ENCODE peak calls at places on chromosome 6, in nine cellular contexts. One of them, this sample, is unnamed. For H4K20me1, the result is how much of the 10 kb centered on the place peaks cover.

GRCh38 chr6:33613794-33614166 is 7.3 kb upstream of the ITPR3 start:
- DNase-seq in fibroblast of lung: peak
- DNase-seq in mammary epithelial cell: peak
- DNase-seq in HCT116: no peak
- DNase-seq in keratinocyte: no peak
- DNase-seq in IMR-90: peak
- DNase-seq in hepatocyte: no peak
- DNase-seq in GM23248: peak
- DNase-seq in MM.1S: no peak
- DNase-seq in this sample: peak

GRCh38 chr6:169868458-169868857 is 117.0 kb downstream of the ERMARD start:
- DNase-seq in fibroblast of lung: no peak
- DNase-seq in mammary epithelial cell: no peak
- DNase-seq in HCT116: no peak
- DNase-seq in keratinocyte: no peak
- DNase-seq in IMR-90: no peak
- DNase-seq in hepatocyte: no peak
- DNase-seq in GM23248: peak
- DNase-seq in MM.1S: peak
- DNase-seq in this sample: no peak

GRCh38 chr6:161256390-161256789 is 17.5 kb downstream of the AGPAT4 start:
- DNase-seq in fibroblast of lung: no peak
- DNase-seq in mammary epithelial cell: no peak
- DNase-seq in HCT116: no peak
- DNase-seq in keratinocyte: no peak
- DNase-seq in IMR-90: no peak
- DNase-seq in hepatocyte: no peak
- DNase-seq in GM23248: no peak
- DNase-seq in MM.1S: no peak
- DNase-seq in this sample: no peak

GRCh38 chr6:73703514-73703913 is 7.5 kb downstream of the CD109 start:
- DNase-seq in fibroblast of lung: no peak
- DNase-seq in mammary epithelial cell: no peak
- DNase-seq in HCT116: no peak
- DNase-seq in keratinocyte: no peak
- DNase-seq in IMR-90: no peak
- DNase-seq in hepatocyte: no peak
- DNase-seq in GM23248: peak
- DNase-seq in MM.1S: no peak
- DNase-seq in this sample: no peak

GRCh38 chr6:164247106-164247505 is 832.6 kb downstream of the QKI start:
- DNase-seq in fibroblast of lung: no peak
- DNase-seq in mammary epithelial cell: no peak
- DNase-seq in HCT116: no peak
- DNase-seq in keratinocyte: no peak
- DNase-seq in IMR-90: no peak
- DNase-seq in hepatocyte: no peak
- DNase-seq in GM23248: peak
- DNase-seq in MM.1S: no peak
- DNase-seq in this sample: no peak

GRCh38 chr6:137866200-137866913 is 702 bp upstream of the TNFAIP3 start:
- DNase-seq in fibroblast of lung: peak
- DNase-seq in mammary epithelial cell: peak
- DNase-seq in HCT116: no peak
- DNase-seq in keratinocyte: no peak
- DNase-seq in IMR-90: no peak
- DNase-seq in hepatocyte: peak
- DNase-seq in GM23248: no peak
- DNase-seq in MM.1S: no peak
- DNase-seq in this sample: peak

GRCh38 chr6:73695619-73696421 is at the start of gene CD109:
- DNase-seq in fibroblast of lung: peak
- DNase-seq in mammary epithelial cell: peak
- DNase-seq in HCT116: peak
- DNase-seq in keratinocyte: no peak
- DNase-seq in IMR-90: peak
- DNase-seq in hepatocyte: peak
- DNase-seq in GM23248: peak
- DNase-seq in MM.1S: no peak
- DNase-seq in this sample: peak

GRCh38 chr6:20802596-20802995 is 268.3 kb downstream of the CDKAL1 start:
- DNase-seq in fibroblast of lung: no peak
- DNase-seq in mammary epithelial cell: no peak
- DNase-seq in HCT116: no peak
- DNase-seq in keratinocyte: no peak
- DNase-seq in IMR-90: peak
- DNase-seq in hepatocyte: no peak
- DNase-seq in GM23248: peak
- DNase-seq in MM.1S: no peak
- DNase-seq in this sample: no peak

GRCh38 chr6:45789238-45789637 is 226.4 kb downstream of the CLIC5 start:
- DNase-seq in fibroblast of lung: no peak
- DNase-seq in mammary epithelial cell: no peak
- DNase-seq in HCT116: no peak
- DNase-seq in keratinocyte: no peak
- DNase-seq in IMR-90: no peak
- DNase-seq in hepatocyte: no peak
- DNase-seq in GM23248: no peak
- DNase-seq in MM.1S: no peak
- DNase-seq in this sample: no peak

GRCh38 chr6:88584581-88584980 is 378.8 kb downstream of the RNGTT start:
- DNase-seq in fibroblast of lung: no peak
- DNase-seq in mammary epithelial cell: no peak
- DNase-seq in HCT116: no peak
- DNase-seq in keratinocyte: no peak
- DNase-seq in IMR-90: no peak
- DNase-seq in hepatocyte: no peak
- DNase-seq in GM23248: no peak
- DNase-seq in MM.1S: no peak
- DNase-seq in this sample: no peak

GRCh38 chr6:150617496-150618460 is 18.1 kb downstream of the PLEKHG1 start:
- DNase-seq in fibroblast of lung: no peak
- DNase-seq in mammary epithelial cell: peak
- DNase-seq in HCT116: no peak
- DNase-seq in keratinocyte: no peak
- DNase-seq in IMR-90: no peak
- DNase-seq in hepatocyte: peak
- DNase-seq in GM23248: no peak
- DNase-seq in MM.1S: no peak
- DNase-seq in this sample: no peak

GRCh38 chr6:150615967-150616366 is 16.3 kb downstream of the PLEKHG1 start:
- DNase-seq in fibroblast of lung: no peak
- DNase-seq in mammary epithelial cell: no peak
- DNase-seq in HCT116: no peak
- DNase-seq in keratinocyte: no peak
- DNase-seq in IMR-90: no peak
- DNase-seq in hepatocyte: no peak
- DNase-seq in GM23248: no peak
- DNase-seq in MM.1S: no peak
- DNase-seq in this sample: no peak

GRCh38 chr6:150617062-150617461 is 17.4 kb downstream of the PLEKHG1 start:
- DNase-seq in fibroblast of lung: no peak
- DNase-seq in mammary epithelial cell: no peak
- DNase-seq in HCT116: no peak
- DNase-seq in keratinocyte: no peak
- DNase-seq in IMR-90: no peak
- DNase-seq in hepatocyte: no peak
- DNase-seq in GM23248: no peak
- DNase-seq in MM.1S: no peak
- DNase-seq in this sample: no peak

GRCh38 chr6:150613269-150613668 is 13.6 kb downstream of the PLEKHG1 start:
- DNase-seq in fibroblast of lung: no peak
- DNase-seq in mammary epithelial cell: no peak
- DNase-seq in HCT116: no peak
- DNase-seq in keratinocyte: no peak
- DNase-seq in IMR-90: no peak
- DNase-seq in hepatocyte: no peak
- DNase-seq in GM23248: no peak
- DNase-seq in MM.1S: no peak
- DNase-seq in this sample: no peak

DNA sequence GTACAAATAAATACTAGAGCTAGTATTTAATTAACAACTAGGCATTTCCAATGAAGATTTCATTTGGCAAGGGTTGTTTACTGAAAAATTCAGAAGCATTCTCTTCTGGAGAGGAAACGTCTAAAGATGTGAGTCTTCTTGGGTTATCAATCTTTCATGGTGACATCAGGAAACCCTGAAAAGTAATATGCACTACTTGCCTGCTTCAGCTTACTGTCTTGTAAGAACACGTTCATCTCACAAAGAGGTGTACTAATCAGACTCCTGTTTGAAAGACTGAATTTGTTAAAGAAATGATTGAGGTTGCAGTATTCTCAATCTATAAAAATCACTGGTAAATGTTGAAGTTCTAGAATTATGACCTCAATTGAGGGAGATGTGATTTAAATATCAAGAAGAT is 16.9 kb downstream of the PLEKHG1 start:
- DNase-seq in fibroblast of lung: no peak
- DNase-seq in mammary epithelial cell: no peak
- DNase-seq in HCT116: no peak
- DNase-seq in keratinocyte: no peak
- DNase-seq in IMR-90: no peak
- DNase-seq in hepatocyte: no peak
- DNase-seq in GM23248: no peak
- DNase-seq in MM.1S: no peak
- DNase-seq in this sample: no peak
- H4K20me1 ChIP-seq in fibroblast of lung: under half
- H4K20me1 ChIP-seq in mammary epithelial cell: under half
- H4K20me1 ChIP-seq in HCT116: under half
- H4K20me1 ChIP-seq in keratinocyte: under half
- H4K20me1 ChIP-seq in IMR-90: under half
- H4K20me1 ChIP-seq in hepatocyte: under half
- H4K20me1 ChIP-seq in GM23248: under half
- H4K20me1 ChIP-seq in MM.1S: under half
- H4K20me1 ChIP-seq in this sample: under half

GRCh38 chr6:37241131-37241530 is 16.4 kb upstream of the TBC1D22B start:
- DNase-seq in fibroblast of lung: no peak
- DNase-seq in mammary epithelial cell: no peak
- DNase-seq in HCT116: no peak
- DNase-seq in keratinocyte: no peak
- DNase-seq in IMR-90: no peak
- DNase-seq in hepatocyte: no peak
- DNase-seq in GM23248: no peak
- DNase-seq in MM.1S: no peak
- DNase-seq in this sample: no peak

GRCh38 chr6:37242042-37242428 is 15.5 kb upstream of the TBC1D22B start:
- DNase-seq in fibroblast of lung: no peak
- DNase-seq in mammary epithelial cell: no peak
- DNase-seq in HCT116: no peak
- DNase-seq in keratinocyte: no peak
- DNase-seq in IMR-90: no peak
- DNase-seq in hepatocyte: no peak
- DNase-seq in GM23248: no peak
- DNase-seq in MM.1S: no peak
- DNase-seq in this sample: no peak

GRCh38 chr6:37243816-37244370 is 13.7 kb upstream of the TBC1D22B start:
- DNase-seq in fibroblast of lung: no peak
- DNase-seq in mammary epithelial cell: no peak
- DNase-seq in HCT116: no peak
- DNase-seq in keratinocyte: no peak
- DNase-seq in IMR-90: no peak
- DNase-seq in hepatocyte: no peak
- DNase-seq in GM23248: no peak
- DNase-seq in MM.1S: no peak
- DNase-seq in this sample: no peak

GRCh38 chr6:37243131-37243815 is 14.3 kb upstream of the TBC1D22B start:
- DNase-seq in fibroblast of lung: no peak
- DNase-seq in mammary epithelial cell: no peak
- DNase-seq in HCT116: no peak
- DNase-seq in keratinocyte: no peak
- DNase-seq in IMR-90: no peak
- DNase-seq in hepatocyte: no peak
- DNase-seq in GM23248: no peak
- DNase-seq in MM.1S: no peak
- DNase-seq in this sample: no peak

GRCh38 chr6:37242429-37243052 is 15.0 kb upstream of the TBC1D22B start:
- DNase-seq in fibroblast of lung: peak
- DNase-seq in mammary epithelial cell: peak
- DNase-seq in HCT116: peak
- DNase-seq in keratinocyte: peak
- DNase-seq in IMR-90: peak
- DNase-seq in hepatocyte: peak
- DNase-seq in GM23248: peak
- DNase-seq in MM.1S: no peak
- DNase-seq in this sample: peak
- H3K4me2 ChIP-seq in fibroblast of lung: peak
- H3K4me2 ChIP-seq in mammary epithelial cell: peak
- H3K4me2 ChIP-seq in HCT116: peak
- H3K4me2 ChIP-seq in keratinocyte: peak
- H3K4me2 ChIP-seq in IMR-90: peak
- H3K4me2 ChIP-seq in hepatocyte: no peak
- H3K4me2 ChIP-seq in GM23248: peak
- H3K4me2 ChIP-seq in MM.1S: no peak
- H3K4me2 ChIP-seq in this sample: peak

GRCh38 chr6:135576055-135576454 is 78.5 kb upstream of the AHI1 start:
- DNase-seq in fibroblast of lung: peak
- DNase-seq in mammary epithelial cell: no peak
- DNase-seq in HCT116: no peak
- DNase-seq in keratinocyte: no peak
- DNase-seq in IMR-90: peak
- DNase-seq in hepatocyte: no peak
- DNase-seq in GM23248: peak
- DNase-seq in MM.1S: no peak
- DNase-seq in this sample: peak
- H4K20me1 ChIP-seq in fibroblast of lung: under half
- H4K20me1 ChIP-seq in mammary epithelial cell: under half
- H4K20me1 ChIP-seq in HCT116: under half
- H4K20me1 ChIP-seq in keratinocyte: under half
- H4K20me1 ChIP-seq in IMR-90: under half
- H4K20me1 ChIP-seq in hepatocyte: under half
- H4K20me1 ChIP-seq in GM23248: under half
- H4K20me1 ChIP-seq in MM.1S: under half
- H4K20me1 ChIP-seq in this sample: under half

GRCh38 chr6:5133943-5134342 is 48.8 kb downstream of the PPP1R3G start:
- DNase-seq in fibroblast of lung: peak
- DNase-seq in mammary epithelial cell: no peak
- DNase-seq in HCT116: no peak
- DNase-seq in keratinocyte: no peak
- DNase-seq in IMR-90: no peak
- DNase-seq in hepatocyte: no peak
- DNase-seq in GM23248: no peak
- DNase-seq in MM.1S: no peak
- DNase-seq in this sample: no peak

GRCh38 chr6:5139828-5140771 is 55.0 kb downstream of the PPP1R3G start:
- DNase-seq in fibroblast of lung: no peak
- DNase-seq in mammary epithelial cell: no peak
- DNase-seq in HCT116: no peak
- DNase-seq in keratinocyte: no peak
- DNase-seq in IMR-90: no peak
- DNase-seq in hepatocyte: no peak
- DNase-seq in GM23248: no peak
- DNase-seq in MM.1S: no peak
- DNase-seq in this sample: no peak

GRCh38 chr6:5135783-5136376 is 50.7 kb downstream of the PPP1R3G start:
- DNase-seq in fibroblast of lung: peak
- DNase-seq in mammary epithelial cell: peak
- DNase-seq in HCT116: peak
- DNase-seq in keratinocyte: no peak
- DNase-seq in IMR-90: no peak
- DNase-seq in hepatocyte: no peak
- DNase-seq in GM23248: peak
- DNase-seq in MM.1S: peak
- DNase-seq in this sample: no peak

GRCh38 chr6:5138995-5139827 is 54.1 kb downstream of the PPP1R3G start:
- DNase-seq in fibroblast of lung: no peak
- DNase-seq in mammary epithelial cell: no peak
- DNase-seq in HCT116: no peak
- DNase-seq in keratinocyte: no peak
- DNase-seq in IMR-90: no peak
- DNase-seq in hepatocyte: no peak
- DNase-seq in GM23248: no peak
- DNase-seq in MM.1S: no peak
- DNase-seq in this sample: no peak

GRCh38 chr6:5136856-5137255 is 51.7 kb downstream of the PPP1R3G start:
- DNase-seq in fibroblast of lung: no peak
- DNase-seq in mammary epithelial cell: no peak
- DNase-seq in HCT116: no peak
- DNase-seq in keratinocyte: no peak
- DNase-seq in IMR-90: no peak
- DNase-seq in hepatocyte: no peak
- DNase-seq in GM23248: no peak
- DNase-seq in MM.1S: no peak
- DNase-seq in this sample: no peak
- H3K4me2 ChIP-seq in fibroblast of lung: no peak
- H3K4me2 ChIP-seq in mammary epithelial cell: no peak
- H3K4me2 ChIP-seq in HCT116: no peak
- H3K4me2 ChIP-seq in keratinocyte: no peak
- H3K4me2 ChIP-seq in IMR-90: no peak
- H3K4me2 ChIP-seq in hepatocyte: no peak
- H3K4me2 ChIP-seq in GM23248: no peak
- H3K4me2 ChIP-seq in MM.1S: no peak
- H3K4me2 ChIP-seq in this sample: no peak